ENCODE peak calls at places on chromosomes 7 and 10, in eight cellular contexts. Z is HepG2, K is transverse colon, G is HCT116, O is suprapubic skin, N is spleen, P is breast epithelium, D is vagina. Y is an unnamed sample. For H3K9me3, the result is how much of the 10 kb centered on the place peaks cover.

GRCh38 chr10:17144757-17145156 is 15.1 kb upstream of the CUBN start:
- DNase-seq in K (no peak), G (no peak), O (no peak), P (no peak), D (no peak), Z (no peak), N (no peak), Y (no peak)

GRCh38 chr7:2709553-2710165 is 21.7 kb downstream of the AMZ1 start:
- DNase-seq in D (no peak), N (peak), K (peak), P (no peak), O (no peak), G (peak), Z (peak), Y (peak)

GRCh38 chr7:145928937-145929336 is 187.7 kb upstream of the CNTNAP2 start:
- DNase-seq in D (no peak), P (no peak), N (no peak), O (no peak), G (no peak), Z (no peak), K (no peak), Y (no peak)

GRCh38 chr7:13107291-13107690 is 419.9 kb downstream of the ARL4A start:
- DNase-seq in D (no peak), K (no peak), P (no peak), G (no peak), O (no peak), Z (no peak), N (no peak), Y (no peak)

GRCh38 chr7:40147371-40148246 is 12.8 kb downstream of the SUGCT start:
- DNase-seq in Z (no peak), N (no peak), G (no peak), P (no peak), D (no peak), O (no peak), K (no peak), Y (no peak)

GRCh38 chr7:114864278-114864677 is 57.6 kb upstream of the MDFIC start:
- DNase-seq in D (no peak), P (no peak), G (no peak), Z (no peak), O (no peak), K (no peak), N (no peak), Y (no peak)

GRCh38 chr7:106038289-106038688 is 73.8 kb downstream of the SYPL1 start:
- DNase-seq in Z (no peak), O (no peak), N (no peak), P (no peak), K (no peak), D (no peak), G (no peak), Y (no peak)

GRCh38 chr10:67621834-67622233 is 74.2 kb downstream of the CTNNA3 start:
- DNase-seq in D (no peak), P (no peak), O (no peak), K (no peak), G (no peak), Z (no peak), N (no peak), Y (no peak)

GRCh38 chr7:128827248-128827958 is 2.8 kb upstream of the FLNC start:
- DNase-seq in K (no peak), O (no peak), N (no peak), Z (no peak), G (peak), D (no peak), P (no peak), Y (no peak)

GRCh38 chr7:70937424-70937823 is 194.5 kb upstream of the GALNT17 start:
- DNase-seq in P (no peak), Z (no peak), D (no peak), K (no peak), G (no peak), O (no peak), N (no peak), Y (no peak)

GRCh38 chr10:95026461-95026860 is 42.8 kb downstream of the CYP2C8 start:
- DNase-seq in K (no peak), D (no peak), P (no peak), O (no peak), G (no peak), Z (no peak), N (no peak), Y (no peak)

GRCh38 chr10:78529262-78529661 is 495.6 kb downstream of the RPS24 start:
- DNase-seq in P (no peak), G (no peak), Z (no peak), D (no peak), K (no peak), O (no peak), N (no peak), Y (no peak)

DNA sequence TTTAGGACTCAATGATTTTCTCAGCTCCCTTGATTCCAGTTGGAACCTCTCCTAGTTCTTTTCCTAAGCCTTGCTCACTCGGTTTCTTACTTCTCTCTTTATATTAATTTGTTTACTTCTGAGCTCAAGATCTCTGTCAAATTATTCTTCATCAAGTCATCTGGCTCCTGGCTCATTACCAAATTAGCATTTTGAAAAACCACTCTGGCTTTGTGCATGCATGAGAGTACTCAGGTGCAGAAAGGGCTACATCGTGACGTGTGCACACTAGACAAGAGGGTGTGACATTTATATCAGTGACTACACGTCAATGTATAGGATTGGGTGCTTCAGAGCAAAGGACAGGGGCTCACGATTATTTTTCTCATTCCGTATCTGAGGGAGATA is 645.7 kb upstream of the DPP6 start:
- DNase-seq in P (no peak), Z (no peak), N (no peak), O (no peak), G (no peak), D (no peak), K (no peak), Y (no peak)
- H3K9me3 ChIP-seq in P (under half), Z (under half), N (under half), O (under half), G (under half), D (under half), K (under half), Y (under half)

GRCh38 chr7:100874577-100875355 is at the start of gene SRRT:
- DNase-seq in Z (peak), N (peak), G (peak), D (no peak), K (peak), P (peak), O (peak), Y (peak)
- TF ChIP-seq POLR2AphosphoS5 in Z (peak), N (peak), G (peak), D (peak), K (peak), P (peak), O (peak), Y (peak)

GRCh38 chr10:121879476-121879875 is 48.4 kb downstream of the ATE1 start:
- DNase-seq in O (no peak), K (no peak), N (no peak), G (no peak), P (no peak), D (no peak), Z (no peak), Y (no peak)

GRCh38 chr10:121886181-121886580 is 41.6 kb downstream of the ATE1 start:
- DNase-seq in P (no peak), K (no peak), G (no peak), Z (no peak), O (no peak), D (no peak), N (no peak), Y (no peak)

DNA sequence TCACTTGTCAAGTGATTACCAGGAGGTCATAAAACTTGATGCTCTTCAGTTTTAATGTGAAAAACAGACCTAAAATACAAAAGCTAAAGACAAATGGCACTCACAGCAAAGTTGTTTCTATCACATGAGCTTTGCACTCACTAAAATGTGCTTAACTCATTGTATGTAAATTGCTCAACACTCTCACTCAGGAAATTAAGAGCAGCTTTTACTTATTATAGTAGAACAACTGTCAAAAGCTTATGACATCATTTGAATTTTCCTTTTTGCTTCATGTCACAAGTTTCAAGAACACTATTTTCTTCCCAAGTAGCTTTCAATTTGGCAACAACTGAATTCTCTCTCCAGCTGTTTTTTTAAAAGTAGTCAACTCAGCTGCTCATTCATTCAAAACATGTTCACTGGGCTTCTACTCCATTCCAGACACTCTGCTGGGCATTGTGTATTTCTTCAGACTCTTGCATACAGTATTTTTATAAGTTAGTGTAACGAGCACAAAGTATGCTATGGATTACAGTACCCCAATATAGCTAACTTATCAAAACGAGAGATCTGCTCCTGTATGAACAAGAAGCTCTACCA is 46.9 kb downstream of the ATE1 start:
- DNase-seq in P (no peak), G (no peak), K (no peak), O (no peak), N (no peak), Z (peak), D (no peak), Y (no peak)
- H3K27ac ChIP-seq in P (no peak), G (no peak), K (no peak), O (no peak), N (no peak), Z (no peak), D (no peak), Y (no peak)

GRCh38 chr7:5070206-5070605 is 24.5 kb downstream of the RBAK start:
- DNase-seq in P (no peak), D (no peak), G (no peak), Z (no peak), K (no peak), N (no peak), O (no peak), Y (no peak)
- H3K9me3 ChIP-seq in P (half or more), D (under half), G (under half), Z (under half), K (half or more), N (half or more), O (under half), Y (under half)

DNA sequence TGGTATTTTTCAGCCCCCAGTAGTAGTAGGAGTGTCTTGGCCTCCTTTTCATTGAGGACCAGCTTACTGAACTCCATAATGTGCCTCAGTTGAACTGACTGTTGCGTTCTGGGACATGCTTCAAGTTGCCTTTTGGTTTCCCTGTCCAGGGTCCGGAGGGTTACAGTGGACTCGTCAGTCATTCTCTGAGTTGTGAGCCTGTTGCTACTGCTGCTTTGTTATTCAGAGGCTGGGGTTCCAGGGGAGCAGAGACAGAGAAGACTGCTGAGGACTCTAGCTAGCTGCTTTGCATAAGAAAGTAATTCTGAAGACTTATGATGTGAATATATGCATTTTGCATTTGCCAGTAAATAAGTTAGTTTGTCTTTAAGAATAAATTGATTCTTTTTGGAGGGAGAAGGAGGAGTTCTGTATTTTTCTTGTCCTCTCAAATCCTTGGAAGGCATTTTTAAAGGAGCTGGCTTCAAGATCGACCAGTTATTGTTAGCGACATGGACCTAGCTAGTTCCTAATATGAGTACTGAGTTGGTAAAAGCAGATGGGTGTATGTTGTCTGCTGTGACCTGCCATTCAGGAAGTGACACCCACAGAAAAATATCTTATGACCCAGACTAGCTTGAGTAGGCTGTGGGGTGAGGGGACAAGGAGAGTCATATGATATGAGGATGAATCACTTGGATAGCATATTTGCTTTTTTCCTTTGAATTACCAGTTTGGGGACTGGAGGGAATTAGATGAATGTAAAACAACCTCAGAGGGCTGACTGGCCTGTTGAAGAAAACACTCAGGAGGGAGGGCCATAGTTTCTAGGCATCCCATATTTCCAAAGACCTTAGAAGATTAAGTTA is 8.3 kb downstream of the PI4K2A start:
- DNase-seq in G (peak), K (no peak), O (no peak), P (no peak), N (no peak), Z (peak), D (no peak), Y (no peak)
- TF ChIP-seq POLR2AphosphoS5 in G (peak), K (peak), O (no peak), P (no peak), N (peak), Z (no peak), D (no peak), Y (no peak)

GRCh38 chr7:4049202-4049601 is 632.9 kb upstream of the FOXK1 start:
- DNase-seq in P (no peak), G (no peak), Z (no peak), N (no peak), O (no peak), D (peak), K (no peak), Y (no peak)

GRCh38 chr7:4048336-4048735 is 633.8 kb upstream of the FOXK1 start:
- DNase-seq in P (no peak), O (no peak), G (no peak), Z (no peak), K (no peak), D (peak), N (no peak), Y (no peak)

GRCh38 chr7:4051696-4052095 is 630.4 kb upstream of the FOXK1 start:
- DNase-seq in Z (no peak), P (no peak), K (no peak), D (peak), G (no peak), N (no peak), O (no peak), Y (no peak)

GRCh38 chr7:4056552-4057288 is 625.4 kb upstream of the FOXK1 start:
- DNase-seq in O (no peak), N (no peak), P (no peak), K (no peak), Z (no peak), G (no peak), D (peak), Y (no peak)

DNA sequence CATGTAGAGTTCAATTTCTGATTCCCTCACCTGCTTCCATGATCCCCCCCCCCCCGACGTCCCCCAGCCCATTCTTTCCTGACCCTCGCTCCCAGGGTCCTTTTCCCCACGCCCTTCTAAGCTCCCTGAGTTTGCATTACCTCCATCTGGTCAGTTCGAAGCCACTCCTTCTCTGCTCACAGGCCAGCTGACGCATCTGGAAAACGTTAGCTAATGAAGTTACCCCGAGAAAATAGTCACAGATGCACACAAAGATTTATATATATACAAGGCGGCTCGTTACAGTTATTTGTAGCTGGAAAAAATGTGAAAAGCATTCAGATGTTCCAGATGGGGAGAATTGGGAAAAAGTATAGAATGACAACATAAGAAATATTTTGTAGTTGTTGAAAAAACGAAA is 630.0 kb upstream of the FOXK1 start:
- DNase-seq in D (peak), P (no peak), O (no peak), Z (no peak), K (no peak), N (no peak), G (no peak), Y (no peak)
- H3K27ac ChIP-seq in D (no peak), P (no peak), O (no peak), Z (no peak), K (no peak), N (no peak), G (no peak), Y (no peak)

DNA sequence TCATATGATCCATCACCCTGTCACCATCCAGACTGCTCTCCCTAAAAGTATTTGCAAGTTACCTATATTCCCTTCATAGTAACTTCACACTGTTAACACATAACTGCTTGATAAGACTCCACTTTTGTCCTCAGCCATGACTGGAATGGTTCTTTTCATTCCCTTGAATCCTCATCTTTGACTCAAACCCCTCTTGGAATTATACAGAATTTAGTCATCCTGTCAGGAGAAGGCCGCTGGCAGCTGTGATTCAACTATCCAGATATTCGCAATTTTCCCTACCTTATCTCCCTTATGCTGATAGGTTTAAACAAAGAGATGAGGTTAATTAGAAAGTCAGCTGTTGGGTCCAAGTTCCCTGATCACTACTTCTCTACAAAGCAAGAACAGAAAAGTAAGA is 143.0 kb upstream of the HPS1 start:
- DNase-seq in N (no peak), O (no peak), G (no peak), D (no peak), Z (no peak), P (no peak), K (no peak), Y (no peak)
- H3K9me3 ChIP-seq in N (under half), O (under half), G (under half), D (under half), Z (under half), P (under half), K (under half), Y (under half)

DNA sequence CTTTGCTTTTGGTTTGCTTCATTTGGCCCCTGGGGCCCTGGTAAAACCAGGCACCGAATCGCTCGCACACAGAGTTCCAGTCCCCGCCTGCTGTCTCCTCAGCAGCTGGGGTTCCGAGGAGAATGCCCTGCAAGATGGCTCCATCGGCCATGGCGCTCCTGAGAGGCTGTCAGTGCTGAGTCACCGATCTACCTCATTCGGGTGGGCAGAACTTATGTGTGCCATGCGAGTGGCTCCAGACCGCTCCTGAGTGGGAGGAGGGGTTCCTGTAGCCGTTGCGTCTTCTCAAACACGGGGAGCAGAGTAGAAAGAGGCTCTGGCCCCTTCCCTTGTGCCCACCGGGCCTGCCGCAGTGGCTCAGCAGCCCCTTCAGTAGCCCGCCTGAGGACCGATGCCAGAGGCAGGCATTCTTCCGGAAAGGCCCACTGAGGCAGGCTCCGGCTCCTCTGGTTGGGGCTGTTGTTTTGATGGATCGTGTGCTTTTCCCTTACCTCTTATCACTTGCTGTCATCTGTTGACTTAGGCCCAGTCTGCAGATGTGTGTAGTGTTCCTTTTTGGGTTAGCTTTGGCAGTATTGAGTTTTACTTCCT is 923 bp downstream of the CHPF2 start:
- DNase-seq in K (no peak), N (peak), O (peak), D (no peak), G (no peak), Z (peak), P (no peak), Y (peak)
- TF ChIP-seq POLR2AphosphoS5 in K (no peak), N (no peak), O (no peak), D (no peak), G (no peak), Z (no peak), P (no peak), Y (no peak)

GRCh38 chr10:91298224-91298862 is 77.9 kb downstream of the PCGF5 start:
- DNase-seq in D (no peak), G (peak), K (peak), Z (peak), O (peak), P (peak), N (peak), Y (peak)
- H3K27ac ChIP-seq in D (peak), G (no peak), K (no peak), Z (no peak), O (no peak), P (peak), N (no peak), Y (no peak)

GRCh38 chr7:138550337-138550736 is 90.3 kb downstream of the TRIM24 start:
- DNase-seq in N (no peak), Z (no peak), G (no peak), D (no peak), K (no peak), P (no peak), O (no peak), Y (no peak)
- H3K9me3 ChIP-seq in N (under half), Z (under half), G (under half), D (under half), K (under half), P (under half), O (under half), Y (under half)

Y was measured in stomach.